ENCODE peak calls at places on chromosomes 13 and 19, in four cellular contexts. B is adrenal gland, N is tibial artery, C is heart left ventricle. L is an unnamed sample.

GRCh38 chr19:33771308-33772101 is 25.2 kb upstream of the KCTD15 start:
- DNase-seq in C (peak), B (peak), N (peak), L (peak)

GRCh38 chr13:111475488-111475887 is 155.0 kb downstream of the TEX29 start:
- DNase-seq in B (no peak), N (no peak), C (no peak), L (no peak)

GRCh38 chr13:50891206-50891605 is 18.4 kb upstream of the RNASEH2B start:
- DNase-seq in B (no peak), N (no peak), C (no peak), L (no peak)

GRCh38 chr19:44644391-44645016 is 794 bp downstream of the PVR start:
- DNase-seq in C (no peak), N (no peak), B (peak), L (no peak)

GRCh38 chr13:94309997-94310842 is 169.3 kb downstream of the DCT start:
- DNase-seq in C (no peak), B (no peak), N (no peak), L (no peak)

GRCh38 chr13:105925496-105925895 is 610.0 kb downstream of the EFNB2 start:
- DNase-seq in B (no peak), N (no peak), C (no peak), L (no peak)

GRCh38 chr13:110236431-110236830 is 70.5 kb downstream of the COL4A1 start:
- DNase-seq in B (no peak), C (no peak), N (no peak), L (no peak)

GRCh38 chr19:11964496-11964857 is 363 bp upstream of the ZNF763 start:
- DNase-seq in N (no peak), C (no peak), B (peak), L (peak)

GRCh38 chr19:39710333-39710890 is 6.1 kb downstream of the LGALS14 start:
- DNase-seq in B (no peak), C (no peak), N (no peak), L (no peak)

GRCh38 chr13:39952244-39953233 is 297.1 kb downstream of the COG6 start:
- DNase-seq in N (no peak), C (no peak), B (peak), L (no peak)

GRCh38 chr13:50928088-50928487 is 18.5 kb downstream of the RNASEH2B start:
- DNase-seq in B (no peak), N (no peak), C (no peak), L (no peak)

GRCh38 chr13:43428545-43429287 is 358.1 kb downstream of the ENOX1 start:
- DNase-seq in B (no peak), N (no peak), C (no peak), L (no peak)

GRCh38 chr13:101795025-101795424 is 342.6 kb downstream of the ITGBL1 start:
- DNase-seq in N (no peak), B (no peak), C (no peak), L (no peak)

GRCh38 chr13:113514844-113515243 is 24.3 kb upstream of the DCUN1D2 start:
- DNase-seq in N (no peak), B (no peak), C (no peak), L (no peak)

GRCh38 chr19:43489310-43489709 is 15.2 kb downstream of the PHLDB3 start:
- DNase-seq in N (no peak), C (no peak), B (no peak), L (no peak)

GRCh38 chr13:43783820-43784219 is 3.0 kb downstream of the ENOX1 start:
- DNase-seq in C (no peak), B (no peak), N (no peak), L (no peak)

GRCh38 chr19:51116736-51117135 is 8.0 kb upstream of the SIGLEC9 start:
- DNase-seq in B (no peak), N (no peak), C (no peak), L (no peak)

GRCh38 chr19:46616631-46617322 is 8.1 kb downstream of the PTGIR start:
- DNase-seq in C (no peak), B (peak), N (no peak), L (peak)

GRCh38 chr19:15331419-15332310 is 674 bp downstream of the BRD4 start:
- DNase-seq in N (peak), B (peak), C (peak), L (peak)

GRCh38 chr19:39502640-39503417 is 4.1 kb downstream of the DLL3 start:
- DNase-seq in N (no peak), C (peak), B (peak), L (peak)

GRCh38 chr13:107866007-107866665 is 349.2 kb downstream of the LIG4 start:
- DNase-seq in B (no peak), N (no peak), C (no peak), L (no peak)

GRCh38 chr19:56993851-56994250 is 125.9 kb upstream of the USP29 start:
- DNase-seq in N (no peak), B (no peak), C (no peak), L (no peak)

GRCh38 chr19:17797397-17798201 is 2.7 kb downstream of the B3GNT3 start:
- DNase-seq in B (no peak), C (no peak), N (no peak), L (no peak)

GRCh38 chr13:27064252-27064995 is 107.2 kb downstream of the USP12 start:
- DNase-seq in B (no peak), N (no peak), C (no peak), L (no peak)

GRCh38 chr13:72194531-72194930 is 327.5 kb upstream of the DACH1 start:
- DNase-seq in N (no peak), B (no peak), C (no peak), L (no peak)

GRCh38 chr19:19342086-19343015 is 21.7 kb downstream of the MAU2 start:
- DNase-seq in B (peak), C (peak), N (no peak), L (peak)

GRCh38 chr19:33374406-33374703 is 846 bp downstream of the CEBPG start:
- DNase-seq in B (no peak), C (no peak), N (no peak), L (no peak)

GRCh38 chr19:33387351-33388230 is 14.1 kb downstream of the CEBPG start:
- DNase-seq in C (peak), B (no peak), N (no peak), L (peak)

GRCh38 chr19:7665076-7665475 is 3.8 kb upstream of the RETN start:
- DNase-seq in N (no peak), C (no peak), B (no peak), L (no peak)

GRCh38 chr19:3942790-3943409 is 10.0 kb downstream of the NMRK2 start:
- DNase-seq in B (no peak), C (peak), N (no peak), L (peak)

GRCh38 chr19:16161848-16162247 is 11.5 kb downstream of the CIB3 start:
- DNase-seq in N (no peak), C (no peak), B (no peak), L (no peak)

GRCh38 chr19:29976151-29976943 is 34.3 kb downstream of the URI1 start:
- DNase-seq in C (no peak), N (no peak), B (no peak), L (no peak)

GRCh38 chr13:23960566-23961156 is 63.4 kb upstream of the C1QTNF9B start:
- DNase-seq in C (no peak), N (no peak), B (no peak), L (no peak)

GRCh38 chr19:378706-379105 is 30.2 kb downstream of the C2CD4C start:
- DNase-seq in N (no peak), B (no peak), C (no peak), L (no peak)

GRCh38 chr13:102726430-102726829 is 31.6 kb upstream of the METTL21C start:
- DNase-seq in B (no peak), N (no peak), C (no peak), L (no peak)

GRCh38 chr13:46489586-46490023 is 63.4 kb upstream of the LRCH1 start:
- DNase-seq in B (no peak), N (peak), C (no peak), L (no peak)

GRCh38 chr19:38869160-38869835 is 8.8 kb downstream of the RINL start:
- DNase-seq in C (peak), N (no peak), B (no peak), L (no peak)

GRCh38 chr19:44807162-44807561 is 1.7 kb upstream of the BCAM start:
- DNase-seq in N (no peak), B (no peak), C (no peak), L (no peak)

GRCh38 chr13:69603144-69603853 is 504.3 kb upstream of the ATXN8OS start:
- DNase-seq in N (no peak), C (no peak), B (no peak), L (no peak)

DNA sequence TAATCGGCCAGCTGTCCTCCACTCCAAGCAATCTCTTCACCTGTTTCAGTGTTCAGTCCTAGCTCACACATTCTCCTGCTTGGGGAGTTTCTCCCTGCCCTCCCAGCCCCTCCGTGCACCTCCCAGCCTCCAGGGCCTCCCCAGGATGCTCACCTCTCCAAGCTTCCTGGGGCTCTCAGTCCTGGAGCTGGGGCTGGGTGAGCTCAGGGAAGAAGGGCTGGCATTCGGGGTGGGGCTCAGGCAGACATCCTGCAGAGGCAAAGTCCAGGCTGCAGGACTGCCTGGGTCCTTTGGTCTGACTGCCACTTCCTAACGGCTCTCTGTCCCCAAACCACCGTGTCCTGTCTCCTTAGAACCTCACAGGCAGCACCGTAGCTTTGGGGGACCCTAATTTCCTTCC is 2.6 kb downstream of the TMEM150B start:
- DNase-seq in N (no peak), C (no peak), B (no peak), L (no peak)
- H3K27ac ChIP-seq in N (no peak), C (no peak), B (no peak), L (no peak)

GRCh38 chr13:21671793-21672680 is 1.2 kb downstream of the FGF9 start:
- DNase-seq in N (no peak), B (peak), C (no peak), L (no peak)
- H3K27ac ChIP-seq in N (no peak), B (peak), C (no peak), L (peak)

GRCh38 chr19:41478171-41478570 is 35.2 kb downstream of the ERICH4 start:
- DNase-seq in N (no peak), C (no peak), B (no peak), L (no peak)

GRCh38 chr19:41480336-41480735 is 37.4 kb downstream of the ERICH4 start:
- DNase-seq in N (no peak), C (no peak), B (peak), L (no peak)

GRCh38 chr19:41479757-41480191 is 36.8 kb downstream of the ERICH4 start:
- DNase-seq in N (peak), B (peak), C (peak), L (peak)

GRCh38 chr19:41476583-41476982 is 33.6 kb downstream of the ERICH4 start:
- DNase-seq in B (no peak), C (no peak), N (no peak), L (no peak)

DNA sequence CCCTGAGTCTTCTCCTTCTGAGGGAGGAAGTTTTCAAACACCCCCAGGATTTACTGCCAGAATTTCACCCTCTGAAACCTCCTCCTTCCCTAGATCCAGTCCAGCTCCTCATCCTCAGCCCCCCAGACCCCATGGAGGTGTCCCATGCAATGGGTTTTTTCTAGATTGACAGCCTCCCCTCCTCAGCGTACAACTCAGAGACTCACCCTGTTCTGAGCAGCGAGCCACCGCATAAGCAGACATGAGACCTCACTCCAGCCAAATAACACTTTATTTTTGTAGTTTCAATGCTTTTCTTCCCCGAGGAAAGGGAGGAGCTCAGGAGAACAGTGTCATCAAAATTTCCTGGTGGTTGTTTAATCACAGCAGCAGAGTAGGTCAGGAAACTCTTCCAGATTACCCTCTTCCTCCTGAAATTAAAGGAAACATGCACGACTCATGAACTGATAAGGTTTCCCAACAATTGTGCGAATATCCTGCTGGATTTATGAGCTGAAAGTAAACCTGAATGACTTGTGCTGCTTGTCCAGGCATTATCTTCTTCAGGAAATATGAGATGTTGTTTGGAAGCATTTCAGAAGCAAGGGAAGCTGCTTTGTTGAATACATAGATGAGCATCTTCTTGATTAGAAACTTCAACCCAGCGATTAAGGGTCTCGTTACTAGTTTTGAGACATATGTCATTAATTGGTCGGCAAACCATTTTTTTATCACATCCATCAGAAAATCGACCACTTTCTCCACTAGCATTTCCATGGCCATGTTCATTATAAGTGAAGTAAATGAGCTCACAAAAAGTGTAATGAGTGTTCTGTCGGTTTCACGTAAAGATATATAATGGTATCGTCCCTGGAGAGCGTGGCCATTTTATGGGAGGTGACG is 36.2 kb downstream of the ERICH4 start:
- DNase-seq in B (no peak), C (no peak), N (no peak), L (no peak)
- H3K27ac ChIP-seq in B (peak), C (peak), N (no peak), L (peak)

GRCh38 chr13:80755925-80756324 is 415.0 kb upstream of the SPRY2 start:
- DNase-seq in B (no peak), C (no peak), N (no peak), L (no peak)

GRCh38 chr13:80757694-80758093 is 416.8 kb upstream of the SPRY2 start:
- DNase-seq in C (no peak), B (no peak), N (no peak), L (no peak)

GRCh38 chr13:80751854-80752253 is 410.9 kb upstream of the SPRY2 start:
- DNase-seq in C (no peak), N (no peak), B (no peak), L (no peak)

DNA sequence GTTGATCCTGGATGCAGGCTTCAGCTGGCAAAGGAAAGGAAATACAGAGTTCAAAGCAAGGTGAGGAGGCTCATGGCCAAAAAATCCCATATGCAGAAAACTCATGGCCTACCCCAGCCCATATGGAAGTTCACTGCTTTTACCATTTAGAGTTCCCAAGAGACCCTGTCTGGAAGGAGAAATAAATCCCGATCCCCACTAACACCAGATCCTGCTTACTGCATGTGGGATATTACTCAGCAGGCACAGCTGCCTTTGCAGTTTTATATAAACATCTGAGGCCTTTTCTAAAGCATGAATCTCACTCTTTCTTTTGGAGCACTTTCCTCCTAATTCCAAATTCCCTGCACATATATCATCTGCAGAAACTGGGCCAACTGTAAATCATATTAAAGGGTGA is 413.0 kb upstream of the SPRY2 start:
- DNase-seq in B (no peak), C (no peak), N (no peak), L (no peak)
- H3K27ac ChIP-seq in B (no peak), C (no peak), N (no peak), L (no peak)

DNA sequence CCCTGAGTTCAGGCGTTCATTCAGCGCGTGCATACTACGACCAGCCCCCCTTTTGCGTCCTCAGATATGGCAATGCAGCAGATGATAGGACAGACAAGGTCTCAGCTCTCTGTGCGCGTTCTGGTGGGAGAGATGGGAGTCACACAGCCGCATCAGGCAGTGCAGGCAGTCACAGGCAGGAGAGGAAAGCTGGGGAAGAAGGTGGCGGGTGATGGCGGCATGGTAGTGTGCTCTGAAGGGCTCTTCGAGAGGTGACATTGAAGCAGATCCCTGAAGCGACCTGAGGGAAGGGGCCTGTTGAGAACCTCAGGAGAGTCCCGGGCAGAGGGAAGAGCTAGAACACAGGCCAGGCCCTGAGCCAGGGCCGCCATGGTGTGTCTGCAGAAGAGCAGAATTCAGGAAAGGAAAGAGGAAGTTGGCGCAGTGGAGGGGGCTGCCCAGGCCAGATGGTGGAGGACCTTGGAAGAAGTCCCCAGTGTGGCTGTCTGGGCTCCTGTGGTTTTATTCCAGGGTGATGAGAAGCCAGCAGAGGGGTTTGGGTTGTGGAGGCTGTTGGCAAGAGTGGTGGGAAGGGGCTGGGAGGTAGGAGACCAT is 3.5 kb downstream of the USF2 start:
- DNase-seq in N (peak), C (no peak), B (no peak), L (no peak)
- H3K27ac ChIP-seq in N (no peak), C (no peak), B (no peak), L (no peak)

GRCh38 chr13:30738946-30739528 is 3.7 kb downstream of the ALOX5AP start:
- DNase-seq in B (no peak), C (no peak), N (no peak), L (no peak)
- H3K27ac ChIP-seq in B (peak), C (no peak), N (no peak), L (no peak)

DNA sequence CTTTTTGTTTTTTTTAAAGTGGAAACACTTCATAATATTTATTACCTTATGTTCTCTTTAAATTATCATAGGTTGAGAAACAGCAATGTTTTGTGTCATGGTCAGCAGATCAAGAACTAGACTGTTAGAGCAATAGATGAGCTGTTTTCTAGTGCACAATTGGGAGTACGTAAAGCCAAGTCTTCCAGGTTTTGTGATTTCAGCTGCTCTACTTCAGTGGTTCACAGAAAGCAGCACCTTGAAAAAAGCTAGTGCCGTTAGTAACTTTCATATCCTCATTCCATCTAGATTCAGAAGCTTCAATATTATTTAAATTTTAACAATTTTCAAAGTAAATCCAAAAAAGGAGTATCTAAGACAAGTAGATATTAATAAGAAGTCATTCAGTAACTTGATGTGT is 1.9 kb downstream of the GPR18 start:
- DNase-seq in N (no peak), B (no peak), C (no peak), L (no peak)
- H3K27ac ChIP-seq in N (no peak), B (no peak), C (peak), L (no peak)